ENCODE peak calls at places on chromosome 16, in five cellular contexts. C is chondrocyte; A is activated CD4-positive, CD25-positive, alpha-beta regulatory T cell; X is stimulated activated CD4-positive, alpha-beta T cell treated with anti-CD3 and anti-CD28 coated beads, Interleukin-4, amount 100 ng/mL, for 24 hours; D is IMR-90. F is an unnamed sample.
A peak's percentile ranks its signal among the peaks of the same experiment; 100 is the strongest.

GRCh38 chr16:17515421-17516210 is 44.9 kb upstream of the XYLT1 start:
- DNase-seq in D (peak; percentile 89), A (no peak), C (no peak), X (no peak), F (no peak)

GRCh38 chr16:78762222-78762621 is 662.8 kb downstream of the WWOX start:
- DNase-seq in D (no peak), A (no peak), X (no peak), C (no peak), F (no peak)

GRCh38 chr16:25027281-25027680 is 12.1 kb upstream of the ARHGAP17 start:
- DNase-seq in X (no peak), D (no peak), C (no peak), A (no peak), F (no peak)

GRCh38 chr16:56848955-56849689 is 15.9 kb upstream of the SLC12A3 start:
- DNase-seq in X (no peak), A (no peak), C (no peak), D (peak; percentile 78), F (no peak)

GRCh38 chr16:17374668-17375255 is 96.0 kb downstream of the XYLT1 start:
- DNase-seq in D (no peak), X (peak; percentile 33), A (no peak), C (no peak), F (no peak)

GRCh38 chr16:13093676-13094075 is 192.3 kb downstream of the SHISA9 start:
- DNase-seq in C (no peak), X (no peak), A (no peak), D (no peak), F (no peak)

GRCh38 chr16:1559446-1559975 is 26.0 kb downstream of the TMEM204 start:
- DNase-seq in D (no peak), C (no peak), X (peak; percentile 25), A (no peak), F (no peak)

GRCh38 chr16:57470683-57471082 is 8.2 kb downstream of the POLR2C start:
- DNase-seq in X (no peak), D (no peak), A (no peak), C (no peak), F (no peak)

GRCh38 chr16:61887903-61888302 is 148.3 kb downstream of the CDH8 start:
- DNase-seq in C (no peak), X (no peak), D (no peak), A (no peak), F (no peak)

GRCh38 chr16:86343733-86344585 is 166.4 kb upstream of the FOXF1 start:
- DNase-seq in X (no peak), C (peak; percentile 33), D (peak; percentile 54), A (no peak), F (no peak)

GRCh38 chr16:72876221-72876620 is 171.7 kb downstream of the ZFHX3 start:
- DNase-seq in X (no peak), A (no peak), D (peak; percentile 94), C (no peak), F (no peak)

GRCh38 chr16:71255721-71256120 is 25.2 kb upstream of the HYDIN start:
- DNase-seq in D (no peak), C (no peak), A (no peak), X (no peak), F (no peak)

GRCh38 chr16:31023627-31024226 is 9.6 kb upstream of the STX4 start:
- DNase-seq in D (no peak), X (no peak), C (no peak), A (no peak), F (no peak)

GRCh38 chr16:28917095-28917494 is 7.9 kb downstream of the RABEP2 start:
- DNase-seq in A (no peak), D (no peak), C (no peak), X (no peak), F (no peak)

GRCh38 chr16:66262253-66263167 is 104.0 kb upstream of the CDH5 start:
- DNase-seq in D (peak; percentile 57), A (no peak), C (no peak), X (no peak), F (no peak)

GRCh38 chr16:2955779-2956565 is 8.1 kb upstream of the KREMEN2 start:
- DNase-seq in A (no peak), X (no peak), D (no peak), C (peak; percentile 79), F (no peak)

GRCh38 chr16:53458623-53459022 is 24.4 kb downstream of the RBL2 start:
- DNase-seq in X (no peak), D (no peak), C (no peak), A (no peak), F (no peak)

GRCh38 chr16:16143038-16143763 is 80.1 kb downstream of the ABCC6 start:
- DNase-seq in X (no peak), D (no peak), A (no peak), C (no peak), F (no peak)

GRCh38 chr16:19757762-19758595 is 39.9 kb downstream of the IQCK start:
- DNase-seq in X (no peak), C (no peak), A (no peak), D (peak; percentile 40), F (no peak)

GRCh38 chr16:88706288-88706964 is at the start of the genes CTU2 and RNF166:
- DNase-seq in A (peak; percentile 89), D (peak; percentile 84), X (peak; percentile 92), C (no peak), F (no peak)

GRCh38 chr16:48491517-48491916 is 106.3 kb upstream of the SIAH1 start:
- DNase-seq in X (no peak), D (peak; percentile 35), C (no peak), A (no peak), F (no peak)

GRCh38 chr16:31695667-31696066 is 168.0 kb downstream of the AHSP start:
- DNase-seq in D (no peak), A (peak; percentile 12), X (peak; percentile 33), C (no peak), F (no peak)

F was measured in NCI-H2029 treated with DMSO at 0.1 percent for 48 hours.